ENCODE peak calls at places on chromosomes 7 and 10, in seven cellular contexts. One of them, this sample, is unnamed.

GRCh38 chr7:47947355-47947749 is 914 bp downstream of the PKD1L1 start:
- DNase-seq in neural progenitor cell: no peak
- DNase-seq in colonic mucosa: no peak
- DNase-seq in AG09309: no peak
- DNase-seq in ovary: no peak
- DNase-seq in GM23338: no peak
- DNase-seq in adrenal gland: no peak
- DNase-seq in this sample: no peak

GRCh38 chr10:86261933-86262665 is 104.5 kb downstream of the GRID1 start:
- DNase-seq in AG09309: no peak
- DNase-seq in colonic mucosa: no peak
- DNase-seq in ovary: no peak
- DNase-seq in neural progenitor cell: peak
- DNase-seq in adrenal gland: peak
- DNase-seq in GM23338: peak
- DNase-seq in this sample: peak

GRCh38 chr7:131013716-131014115 is 279.7 kb upstream of the KLF14 start:
- DNase-seq in ovary: no peak
- DNase-seq in adrenal gland: no peak
- DNase-seq in colonic mucosa: no peak
- DNase-seq in neural progenitor cell: no peak
- DNase-seq in AG09309: no peak
- DNase-seq in GM23338: no peak
- DNase-seq in this sample: no peak

GRCh38 chr10:86087716-86088115 is 278.9 kb downstream of the GRID1 start:
- DNase-seq in GM23338: no peak
- DNase-seq in colonic mucosa: no peak
- DNase-seq in AG09309: no peak
- DNase-seq in adrenal gland: peak
- DNase-seq in ovary: no peak
- DNase-seq in neural progenitor cell: no peak
- DNase-seq in this sample: no peak

GRCh38 chr7:151711906-151712771 is 164.8 kb downstream of the PRKAG2 start:
- DNase-seq in ovary: no peak
- DNase-seq in colonic mucosa: no peak
- DNase-seq in AG09309: no peak
- DNase-seq in GM23338: no peak
- DNase-seq in adrenal gland: no peak
- DNase-seq in neural progenitor cell: no peak
- DNase-seq in this sample: no peak

GRCh38 chr7:132650498-132650897 is 74.2 kb upstream of the PLXNA4 start:
- DNase-seq in neural progenitor cell: no peak
- DNase-seq in adrenal gland: no peak
- DNase-seq in colonic mucosa: no peak
- DNase-seq in AG09309: peak
- DNase-seq in GM23338: peak
- DNase-seq in ovary: no peak
- DNase-seq in this sample: no peak

GRCh38 chr7:142420554-142421362 is 162.9 kb upstream of the PRSS58 start:
- DNase-seq in ovary: no peak
- DNase-seq in neural progenitor cell: peak
- DNase-seq in AG09309: no peak
- DNase-seq in GM23338: peak
- DNase-seq in adrenal gland: no peak
- DNase-seq in colonic mucosa: no peak
- DNase-seq in this sample: peak

GRCh38 chr7:44964384-44964830 is 14.4 kb downstream of the MYO1G start:
- DNase-seq in ovary: peak
- DNase-seq in AG09309: no peak
- DNase-seq in neural progenitor cell: peak
- DNase-seq in colonic mucosa: no peak
- DNase-seq in GM23338: peak
- DNase-seq in adrenal gland: no peak
- DNase-seq in this sample: no peak

GRCh38 chr10:35908451-35908850 is 266.4 kb upstream of the FZD8 start:
- DNase-seq in ovary: no peak
- DNase-seq in colonic mucosa: no peak
- DNase-seq in GM23338: no peak
- DNase-seq in adrenal gland: no peak
- DNase-seq in AG09309: no peak
- DNase-seq in neural progenitor cell: no peak
- DNase-seq in this sample: no peak

GRCh38 chr7:12389089-12389700 is 14.5 kb downstream of the VWDE start:
- DNase-seq in GM23338: peak
- DNase-seq in adrenal gland: peak
- DNase-seq in ovary: no peak
- DNase-seq in AG09309: peak
- DNase-seq in colonic mucosa: peak
- DNase-seq in neural progenitor cell: peak
- DNase-seq in this sample: peak

GRCh38 chr7:33841031-33841430 is 64.3 kb upstream of the BMPER start:
- DNase-seq in GM23338: no peak
- DNase-seq in adrenal gland: no peak
- DNase-seq in ovary: no peak
- DNase-seq in AG09309: no peak
- DNase-seq in neural progenitor cell: no peak
- DNase-seq in colonic mucosa: no peak
- DNase-seq in this sample: no peak

DNA sequence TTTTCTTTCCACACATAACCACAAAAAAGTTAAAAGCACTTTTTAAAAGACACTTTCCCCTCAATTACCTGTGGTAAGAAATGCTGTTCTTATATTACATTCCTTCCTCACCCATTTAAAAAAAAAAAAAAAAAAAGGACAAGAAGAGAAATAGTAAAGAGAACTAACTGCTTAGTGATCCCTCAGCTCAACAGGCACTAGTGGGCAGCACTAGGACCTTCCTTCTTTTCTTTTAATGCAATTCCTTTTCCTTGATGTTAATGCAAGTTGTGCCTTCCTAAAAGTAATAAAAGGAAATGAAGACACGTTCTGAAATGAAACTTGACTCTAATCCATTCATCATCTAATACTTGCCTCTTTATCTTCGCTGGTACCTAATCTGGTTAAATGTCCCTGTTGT is 189.6 kb downstream of the TCF7L2 start:
- DNase-seq in adrenal gland: no peak
- DNase-seq in colonic mucosa: no peak
- DNase-seq in AG09309: no peak
- DNase-seq in GM23338: no peak
- DNase-seq in ovary: no peak
- DNase-seq in neural progenitor cell: no peak
- DNase-seq in this sample: no peak
- TF ChIP-seq CTCF in adrenal gland: no peak
- TF ChIP-seq CTCF in colonic mucosa: no peak
- TF ChIP-seq CTCF in AG09309: peak
- TF ChIP-seq CTCF in GM23338: peak
- TF ChIP-seq CTCF in ovary: no peak
- TF ChIP-seq CTCF in neural progenitor cell: peak
- TF ChIP-seq CTCF in this sample: no peak

DNA sequence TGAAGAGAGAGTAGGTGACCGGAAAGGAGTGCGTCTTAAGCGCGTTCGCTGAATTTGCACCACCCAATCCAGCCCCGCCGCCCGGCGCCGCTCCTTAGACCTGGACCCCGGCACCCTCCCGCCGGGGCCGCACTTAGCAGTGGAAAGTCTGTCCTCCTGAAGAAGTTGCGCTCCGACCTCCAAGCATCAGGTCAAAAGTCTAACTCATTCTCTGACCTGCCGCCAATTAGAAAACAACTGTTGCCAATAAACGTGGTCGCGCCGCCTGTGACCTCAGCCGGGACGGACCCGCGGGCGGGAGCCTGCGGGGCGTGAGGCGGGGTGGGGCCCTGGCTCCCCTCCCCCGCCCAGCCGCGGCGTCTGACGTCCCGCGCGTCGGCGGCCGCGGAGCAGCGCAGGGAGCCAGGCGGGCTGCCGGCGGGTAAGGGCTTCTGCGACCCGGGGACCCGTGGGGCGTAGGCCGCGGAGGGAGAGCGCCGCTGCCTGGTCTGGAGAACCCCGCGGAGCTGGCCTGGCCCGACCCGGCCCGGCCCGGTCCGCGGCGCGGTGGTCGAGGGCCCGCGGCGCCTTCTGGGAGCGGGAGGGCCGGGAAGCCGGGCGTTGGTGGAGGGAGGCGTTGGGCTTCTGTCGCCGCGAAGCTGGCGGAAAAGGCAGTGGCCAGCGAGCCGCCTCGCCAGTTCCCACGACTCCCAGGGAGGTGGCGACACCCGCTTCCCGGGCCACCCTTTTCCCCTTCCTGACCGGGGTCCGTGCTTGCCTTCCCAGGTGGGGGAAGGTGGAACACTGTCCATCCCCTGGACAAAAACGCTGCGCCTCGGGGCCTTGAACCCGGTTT is at the start of gene BCAP29:
- DNase-seq in adrenal gland: peak
- DNase-seq in colonic mucosa: peak
- DNase-seq in GM23338: peak
- DNase-seq in neural progenitor cell: peak
- DNase-seq in ovary: peak
- DNase-seq in AG09309: no peak
- DNase-seq in this sample: peak
- TF ChIP-seq CTCF in adrenal gland: peak
- TF ChIP-seq CTCF in colonic mucosa: no peak
- TF ChIP-seq CTCF in GM23338: peak
- TF ChIP-seq CTCF in neural progenitor cell: peak
- TF ChIP-seq CTCF in ovary: peak
- TF ChIP-seq CTCF in AG09309: peak
- TF ChIP-seq CTCF in this sample: no peak

GRCh38 chr7:158740013-158740656 is 35.5 kb upstream of the NCAPG2 start:
- DNase-seq in GM23338: no peak
- DNase-seq in ovary: peak
- DNase-seq in neural progenitor cell: no peak
- DNase-seq in adrenal gland: peak
- DNase-seq in colonic mucosa: no peak
- DNase-seq in AG09309: peak
- DNase-seq in this sample: no peak
- TF ChIP-seq CTCF in GM23338: no peak
- TF ChIP-seq CTCF in ovary: no peak
- TF ChIP-seq CTCF in neural progenitor cell: no peak
- TF ChIP-seq CTCF in adrenal gland: no peak
- TF ChIP-seq CTCF in colonic mucosa: no peak
- TF ChIP-seq CTCF in AG09309: no peak
- TF ChIP-seq CTCF in this sample: no peak

GRCh38 chr7:7330997-7331396 is 148.7 kb downstream of the C1GALT1 start:
- DNase-seq in colonic mucosa: no peak
- DNase-seq in ovary: no peak
- DNase-seq in AG09309: no peak
- DNase-seq in GM23338: peak
- DNase-seq in neural progenitor cell: peak
- DNase-seq in adrenal gland: no peak
- DNase-seq in this sample: no peak
- TF ChIP-seq CTCF in colonic mucosa: no peak
- TF ChIP-seq CTCF in ovary: no peak
- TF ChIP-seq CTCF in AG09309: no peak
- TF ChIP-seq CTCF in GM23338: peak
- TF ChIP-seq CTCF in neural progenitor cell: peak
- TF ChIP-seq CTCF in adrenal gland: no peak
- TF ChIP-seq CTCF in this sample: no peak

GRCh38 chr10:100519321-100520051 is at the start of gene SEC31B:
- DNase-seq in neural progenitor cell: peak
- DNase-seq in ovary: peak
- DNase-seq in AG09309: no peak
- DNase-seq in adrenal gland: peak
- DNase-seq in colonic mucosa: peak
- DNase-seq in GM23338: peak
- DNase-seq in this sample: peak
- TF ChIP-seq CTCF in neural progenitor cell: no peak
- TF ChIP-seq CTCF in ovary: no peak
- TF ChIP-seq CTCF in AG09309: peak
- TF ChIP-seq CTCF in adrenal gland: no peak
- TF ChIP-seq CTCF in colonic mucosa: no peak
- TF ChIP-seq CTCF in GM23338: no peak
- TF ChIP-seq CTCF in this sample: no peak

DNA sequence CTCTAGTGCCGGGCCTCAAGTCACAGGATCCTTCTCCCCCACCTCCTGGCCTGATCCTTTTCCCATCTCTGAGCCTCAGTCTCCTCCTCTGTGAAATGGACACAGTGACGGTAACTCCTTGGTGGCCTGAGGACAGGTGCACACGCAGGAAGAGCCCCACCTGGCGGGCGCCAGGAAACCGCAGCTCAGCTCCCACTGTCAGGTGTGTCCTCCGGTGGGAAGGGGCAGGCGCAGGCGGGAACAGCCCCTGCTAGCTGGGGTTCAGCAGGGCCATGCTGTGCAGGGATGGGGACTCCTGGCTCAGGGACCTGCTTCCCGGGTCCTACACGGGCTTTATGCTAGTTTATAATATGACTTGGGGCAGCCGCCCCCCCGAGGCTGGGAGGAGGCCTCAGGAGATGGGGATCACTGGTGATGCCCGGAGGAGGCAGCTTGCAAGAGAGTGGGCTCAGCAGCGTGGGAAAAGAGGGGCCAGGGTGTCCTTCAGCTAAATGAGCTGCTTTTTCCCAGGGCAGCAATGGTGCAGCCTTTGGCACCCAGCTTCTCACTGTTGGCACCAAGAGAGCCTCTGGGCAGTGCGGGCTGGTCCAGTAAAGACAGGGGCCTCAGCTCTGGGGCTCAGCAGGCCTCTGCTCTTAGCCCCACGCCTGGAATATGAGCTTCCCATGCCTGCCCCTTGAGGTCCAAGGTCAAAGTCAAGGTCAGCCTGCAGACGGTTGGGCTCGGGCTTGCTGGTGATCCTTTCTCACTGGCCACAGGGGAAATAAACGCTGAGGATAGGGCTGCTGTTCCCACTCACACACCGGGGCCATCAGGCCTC is 68.0 kb upstream of the FAM20C start:
- DNase-seq in GM23338: peak
- DNase-seq in neural progenitor cell: no peak
- DNase-seq in adrenal gland: no peak
- DNase-seq in colonic mucosa: no peak
- DNase-seq in AG09309: no peak
- DNase-seq in ovary: no peak
- DNase-seq in this sample: no peak
- TF ChIP-seq CTCF in GM23338: peak
- TF ChIP-seq CTCF in neural progenitor cell: no peak
- TF ChIP-seq CTCF in adrenal gland: no peak
- TF ChIP-seq CTCF in colonic mucosa: no peak
- TF ChIP-seq CTCF in AG09309: no peak
- TF ChIP-seq CTCF in ovary: no peak
- TF ChIP-seq CTCF in this sample: no peak

This sample was measured in endothelial cell.